ENCODE peak calls at places on chromosomes 4 and X, in six cellular contexts. One of them, this sample, is unnamed.

GRCh38 chr4:57109847-57110634 is at the start of gene IGFBP7:
- DNase-seq in H1: peak; percentile 59
- DNase-seq in neuronal stem cell: no peak
- DNase-seq in mesendoderm: no peak
- DNase-seq in mesenchymal stem cell: peak; percentile 57
- DNase-seq in IMR-90: no peak
- DNase-seq in this sample: peak; percentile 31

GRCh38 chr4:19657856-19658255 is 593.8 kb upstream of the SLIT2 start:
- DNase-seq in mesenchymal stem cell: no peak
- DNase-seq in IMR-90: no peak
- DNase-seq in H1: no peak
- DNase-seq in neuronal stem cell: no peak
- DNase-seq in mesendoderm: no peak
- DNase-seq in this sample: no peak

GRCh38 chr4:163941221-163941865 is 446.9 kb downstream of the TMA16 start:
- DNase-seq in neuronal stem cell: no peak
- DNase-seq in H1: no peak
- DNase-seq in mesendoderm: no peak
- DNase-seq in mesenchymal stem cell: peak; percentile 2
- DNase-seq in IMR-90: no peak
- DNase-seq in this sample: no peak

GRCh38 chr4:2558301-2558700 is 21.9 kb downstream of the FAM193A start:
- DNase-seq in IMR-90: no peak
- DNase-seq in H1: no peak
- DNase-seq in neuronal stem cell: no peak
- DNase-seq in mesendoderm: no peak
- DNase-seq in mesenchymal stem cell: no peak
- DNase-seq in this sample: no peak

GRCh38 chrX:100373673-100374072 is 36.4 kb downstream of the PCDH19 start:
- DNase-seq in neuronal stem cell: no peak
- DNase-seq in mesendoderm: no peak
- DNase-seq in mesenchymal stem cell: no peak
- DNase-seq in H1: no peak
- DNase-seq in IMR-90: no peak
- DNase-seq in this sample: no peak

GRCh38 chrX:131747173-131747572 is 203.3 kb downstream of the OR13H1 start:
- DNase-seq in neuronal stem cell: no peak
- DNase-seq in H1: no peak
- DNase-seq in IMR-90: peak; percentile 90
- DNase-seq in mesendoderm: no peak
- DNase-seq in mesenchymal stem cell: no peak
- DNase-seq in this sample: peak; percentile 17

GRCh38 chr4:153527690-153528089 is 61.5 kb downstream of the TMEM131L start:
- DNase-seq in neuronal stem cell: no peak
- DNase-seq in IMR-90: no peak
- DNase-seq in mesenchymal stem cell: no peak
- DNase-seq in mesendoderm: no peak
- DNase-seq in H1: no peak
- DNase-seq in this sample: no peak

GRCh38 chr4:108370291-108370690 is 201.6 kb upstream of the LEF1 start:
- DNase-seq in neuronal stem cell: no peak
- DNase-seq in IMR-90: no peak
- DNase-seq in mesendoderm: no peak
- DNase-seq in mesenchymal stem cell: no peak
- DNase-seq in H1: no peak
- DNase-seq in this sample: no peak

GRCh38 chrX:105758784-105759183 is 63.6 kb upstream of the NRK start:
- DNase-seq in neuronal stem cell: no peak
- DNase-seq in mesendoderm: no peak
- DNase-seq in H1: no peak
- DNase-seq in IMR-90: no peak
- DNase-seq in mesenchymal stem cell: peak; percentile 34
- DNase-seq in this sample: peak; percentile 54

GRCh38 chr4:150237110-150237852 is 159.0 kb downstream of the DCLK2 start:
- DNase-seq in mesenchymal stem cell: peak; percentile 97
- DNase-seq in H1: no peak
- DNase-seq in IMR-90: peak; percentile 98
- DNase-seq in mesendoderm: no peak
- DNase-seq in neuronal stem cell: no peak
- DNase-seq in this sample: peak; percentile 22

DNA sequence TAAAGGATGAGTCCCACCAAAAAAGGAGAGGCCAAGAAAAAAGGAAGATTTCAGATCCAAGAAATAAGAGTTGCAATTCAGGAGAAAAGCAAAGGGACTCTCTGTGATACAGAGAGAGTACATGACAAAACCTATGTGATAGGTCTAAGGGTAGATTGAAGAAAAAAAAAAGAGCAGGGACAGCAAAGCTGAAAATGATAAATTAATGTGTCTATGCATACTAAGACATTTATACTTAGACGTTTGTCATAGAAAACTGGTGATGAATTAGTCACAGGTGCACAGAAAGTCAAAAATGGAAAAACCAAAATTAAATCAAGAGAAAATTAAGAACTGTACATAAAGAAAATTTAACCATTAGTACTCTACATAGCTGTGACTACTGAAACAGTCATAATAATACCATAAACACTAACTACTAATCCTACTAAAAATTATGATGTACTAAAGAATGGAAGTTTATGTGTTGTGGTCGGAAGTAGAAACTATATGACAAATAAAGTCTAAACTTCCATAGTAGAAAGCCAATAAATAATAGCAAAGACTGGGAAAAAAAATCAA is 9.9 kb downstream of the CENPC start:
- DNase-seq in IMR-90: no peak
- DNase-seq in H1: no peak
- DNase-seq in mesenchymal stem cell: no peak
- DNase-seq in neuronal stem cell: no peak
- DNase-seq in mesendoderm: no peak
- DNase-seq in this sample: no peak
- H3K36me3 ChIP-seq in IMR-90: peaks cover 25% of the 10 kb centered on the region
- H3K36me3 ChIP-seq in H1: peaks cover 33% of the 10 kb centered on the region
- H3K36me3 ChIP-seq in mesenchymal stem cell: peaks cover 85% of the 10 kb centered on the region
- H3K36me3 ChIP-seq in neuronal stem cell: peaks cover 93% of the 10 kb centered on the region
- H3K36me3 ChIP-seq in mesendoderm: peaks cover 5% of the 10 kb centered on the region
- H3K36me3 ChIP-seq in this sample: peaks cover 8% of the 10 kb centered on the region

DNA sequence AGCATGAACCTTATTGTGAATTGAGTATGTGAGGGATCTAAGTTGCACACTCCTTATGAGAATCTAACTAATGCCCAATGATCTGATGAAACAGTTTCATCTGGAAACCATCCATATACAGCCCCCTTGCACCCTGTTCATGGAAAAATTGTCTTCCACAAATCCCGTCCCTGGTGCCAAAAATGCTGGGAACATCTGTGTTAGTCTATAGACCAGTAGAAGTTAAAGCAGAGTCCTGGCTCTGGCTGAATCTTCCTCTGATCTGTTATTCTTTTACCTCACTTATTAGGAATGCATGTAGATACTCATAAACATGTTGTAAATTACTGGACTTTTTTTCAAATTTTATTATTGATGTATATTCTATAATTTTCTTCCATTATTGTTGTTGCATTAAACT is 29.2 kb downstream of the SULT1B1 start:
- DNase-seq in mesendoderm: no peak
- DNase-seq in mesenchymal stem cell: no peak
- DNase-seq in IMR-90: no peak
- DNase-seq in neuronal stem cell: no peak
- DNase-seq in H1: no peak
- DNase-seq in this sample: no peak
- H3K79me1 ChIP-seq in mesendoderm: no peaks in the 10 kb centered on the region
- H3K79me1 ChIP-seq in mesenchymal stem cell: no peaks in the 10 kb centered on the region
- H3K79me1 ChIP-seq in IMR-90: no peaks in the 10 kb centered on the region
- H3K79me1 ChIP-seq in neuronal stem cell: no peaks in the 10 kb centered on the region
- H3K79me1 ChIP-seq in H1: no peaks in the 10 kb centered on the region
- H3K79me1 ChIP-seq in this sample: no peaks in the 10 kb centered on the region

GRCh38 chr4:39913466-39913865 is 64.2 kb downstream of the PDS5A start:
- DNase-seq in H1: no peak
- DNase-seq in neuronal stem cell: no peak
- DNase-seq in IMR-90: no peak
- DNase-seq in mesenchymal stem cell: no peak
- DNase-seq in mesendoderm: no peak
- DNase-seq in this sample: no peak
- H3K36me3 ChIP-seq in H1: peaks cover 17% of the 10 kb centered on the region
- H3K36me3 ChIP-seq in neuronal stem cell: peaks cover 98% of the 10 kb centered on the region
- H3K36me3 ChIP-seq in IMR-90: peaks cover 26% of the 10 kb centered on the region
- H3K36me3 ChIP-seq in mesenchymal stem cell: peaks cover 88% of the 10 kb centered on the region
- H3K36me3 ChIP-seq in mesendoderm: peaks cover 1% of the 10 kb centered on the region
- H3K36me3 ChIP-seq in this sample: peaks cover 28% of the 10 kb centered on the region

DNA sequence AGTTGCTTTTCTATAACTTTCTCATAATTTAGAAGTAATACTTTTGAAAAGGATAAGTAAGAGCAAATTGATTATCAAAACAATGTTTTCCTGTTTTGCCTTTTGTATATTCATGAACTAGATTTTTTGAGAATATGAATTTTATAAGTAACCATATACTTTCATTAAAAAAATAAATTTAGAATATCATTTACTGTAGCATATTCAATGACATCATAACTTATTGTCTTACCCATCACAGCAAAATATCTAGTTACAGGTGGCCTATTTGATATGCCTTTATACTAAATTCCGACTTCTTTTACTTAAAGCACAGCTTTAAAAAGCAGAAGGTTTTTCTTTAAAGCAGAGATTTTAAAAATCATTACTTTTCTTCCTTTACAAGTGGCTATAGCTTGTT is 20.1 kb downstream of the BLTP1 start:
- DNase-seq in neuronal stem cell: no peak
- DNase-seq in mesenchymal stem cell: no peak
- DNase-seq in H1: no peak
- DNase-seq in mesendoderm: no peak
- DNase-seq in IMR-90: no peak
- DNase-seq in this sample: no peak
- H3K79me1 ChIP-seq in neuronal stem cell: no peaks in the 10 kb centered on the region
- H3K79me1 ChIP-seq in mesenchymal stem cell: peaks cover 13% of the 10 kb centered on the region
- H3K79me1 ChIP-seq in H1: peaks cover 4% of the 10 kb centered on the region
- H3K79me1 ChIP-seq in mesendoderm: peaks cover 4% of the 10 kb centered on the region
- H3K79me1 ChIP-seq in IMR-90: peaks cover 22% of the 10 kb centered on the region
- H3K79me1 ChIP-seq in this sample: no peaks in the 10 kb centered on the region

This sample was measured in trophoblast cell.